ENCODE peak calls at places on chromosomes 12 and 14, in four cellular contexts. T is CD8-positive, alpha-beta T cell; E is tibial artery; U is heart right ventricle. F is an unnamed sample.

GRCh38 chr12:66066071-66066928 is 64.2 kb downstream of the LLPH start:
- DNase-seq in T (peak; percentile 1), E (no peak), U (no peak), F (no peak)

GRCh38 chr12:3216726-3217682 is 139.8 kb downstream of the TSPAN9 start:
- DNase-seq in T (no peak), E (peak; percentile 69), U (no peak), F (peak; percentile 47)

GRCh38 chr14:86543531-86543930 is 1013.6 kb downstream of the FLRT2 start:
- DNase-seq in T (no peak), E (no peak), U (no peak), F (no peak)

GRCh38 chr12:46523863-46524770 is 151.5 kb upstream of the SLC38A2 start:
- DNase-seq in T (peak; percentile 14), E (no peak), U (no peak), F (peak; percentile 34)

GRCh38 chr12:83224012-83224411 is 537.3 kb downstream of the TMTC2 start:
- DNase-seq in T (no peak), E (no peak), U (no peak), F (no peak)

GRCh38 chr12:99772274-99772673 is 124.7 kb downstream of the GARIN6 start:
- DNase-seq in T (no peak), E (no peak), U (no peak), F (no peak)

GRCh38 chr14:61584258-61584657 is 111.1 kb upstream of the HIF1A start:
- DNase-seq in T (no peak), E (no peak), U (no peak), F (no peak)

GRCh38 chr12:92597997-92598396 is 104.8 kb upstream of the PLEKHG7 start:
- DNase-seq in T (no peak), E (no peak), U (no peak), F (no peak)

GRCh38 chr12:62484234-62484633 is 17.6 kb downstream of the MON2 start:
- DNase-seq in T (no peak), E (no peak), U (no peak), F (no peak)

GRCh38 chr12:92462049-92462448 is 240.7 kb upstream of the PLEKHG7 start:
- DNase-seq in T (no peak), E (no peak), U (no peak), F (no peak)

GRCh38 chr12:71354871-71355270 is 84.7 kb upstream of the LGR5 start:
- DNase-seq in T (no peak), E (no peak), U (no peak), F (no peak)

GRCh38 chr14:75156901-75157300 is 19.5 kb downstream of the TMED10 start:
- DNase-seq in T (no peak), E (no peak), U (no peak), F (no peak)

GRCh38 chr12:46413368-46413767 is 40.8 kb upstream of the SLC38A2 start:
- DNase-seq in T (no peak), E (no peak), U (no peak), F (no peak)

GRCh38 chr12:65603428-65604351 is 220.6 kb upstream of the HMGA2 start:
- DNase-seq in T (no peak), E (peak; percentile 43), U (no peak), F (peak; percentile 17)

GRCh38 chr12:121472150-121472905 is 72.4 kb downstream of the RNF34 start:
- DNase-seq in T (no peak), E (no peak), U (no peak), F (no peak)

GRCh38 chr12:98998697-98999299 is 353.7 kb downstream of the APAF1 start:
- DNase-seq in T (no peak), E (no peak), U (no peak), F (no peak)

GRCh38 chr12:72742560-72742959 is 470.4 kb downstream of the TRHDE start:
- DNase-seq in T (no peak), E (no peak), U (no peak), F (no peak)

GRCh38 chr12:5123921-5124320 is 80.2 kb downstream of the KCNA5 start:
- DNase-seq in T (no peak), E (no peak), U (no peak), F (no peak)

GRCh38 chr12:50220357-50221061 is 53.3 kb upstream of the CERS5 start:
- DNase-seq in T (no peak), E (no peak), U (no peak), F (no peak)

GRCh38 chr14:97709552-97709951 is 912.4 kb downstream of the VRK1 start:
- DNase-seq in T (peak; percentile 40), E (no peak), U (no peak), F (no peak)

GRCh38 chr14:28751467-28752058 is 15.0 kb upstream of the FOXG1 start:
- DNase-seq in T (no peak), E (no peak), U (no peak), F (no peak)

GRCh38 chr12:25322918-25323773 is 72.4 kb upstream of the KRAS start:
- DNase-seq in T (no peak), E (no peak), U (no peak), F (no peak)

GRCh38 chr12:65511134-65511912 is 232.8 kb downstream of the MSRB3 start:
- DNase-seq in T (no peak), E (no peak), U (peak; percentile 39), F (peak; percentile 44)

GRCh38 chr14:100142073-100143040 is 17.1 kb downstream of the DEGS2 start:
- DNase-seq in T (no peak), E (no peak), U (peak; percentile 52), F (peak; percentile 77)

GRCh38 chr12:117155278-117156060 is 34.8 kb downstream of the FBXO21 start:
- DNase-seq in T (peak; percentile 49), E (no peak), U (peak; percentile 41), F (peak; percentile 28)

GRCh38 chr14:65637780-65638179 is 225.2 kb downstream of the FUT8 start:
- DNase-seq in T (no peak), E (no peak), U (no peak), F (no peak)

GRCh38 chr14:104931323-104931770 is 6.7 kb downstream of the PLD4 start:
- DNase-seq in T (no peak), E (no peak), U (no peak), F (no peak)

GRCh38 chr12:40016960-40017359 is 88.9 kb downstream of the SLC2A13 start:
- DNase-seq in T (no peak), E (no peak), U (no peak), F (no peak)

GRCh38 chr12:124231980-124232653 is 62.8 kb upstream of the RFLNA start:
- DNase-seq in T (no peak), E (no peak), U (no peak), F (no peak)

GRCh38 chr14:29390046-29390841 is 537.4 kb downstream of the PRKD1 start:
- DNase-seq in T (no peak), E (no peak), U (no peak), F (no peak)

GRCh38 chr14:36518586-36519430 is 1.2 kb downstream of the NKX2-1 start:
- DNase-seq in T (no peak), E (no peak), U (no peak), F (no peak)

GRCh38 chr12:15700595-15700994 is 88.6 kb downstream of the EPS8 start:
- DNase-seq in T (no peak), E (no peak), U (no peak), F (no peak)

GRCh38 chr14:51319181-51319597 is 79.1 kb downstream of the TMX1 start:
- DNase-seq in T (no peak), E (no peak), U (no peak), F (no peak)

GRCh38 chr12:92138144-92138543 is 7.5 kb downstream of the BTG1 start:
- DNase-seq in T (no peak), E (no peak), U (no peak), F (no peak)

GRCh38 chr12:130482448-130482847 is 144.8 kb downstream of the PIWIL1 start:
- DNase-seq in T (no peak), E (no peak), U (no peak), F (no peak)

GRCh38 chr12:19755141-19755540 is 315.8 kb downstream of the AEBP2 start:
- DNase-seq in T (no peak), E (no peak), U (no peak), F (no peak)

GRCh38 chr12:1619599-1619998 is 9.4 kb upstream of the WNT5B start:
- DNase-seq in T (no peak), E (peak; percentile 65), U (peak; percentile 53), F (no peak)

GRCh38 chr12:122997343-122998250 is 17.1 kb downstream of the ARL6IP4 start:
- DNase-seq in T (no peak), E (no peak), U (no peak), F (no peak)

GRCh38 chr14:100988956-100989355 is 85.4 kb upstream of the RTL1 start:
- DNase-seq in T (no peak), E (no peak), U (no peak), F (no peak)

DNA sequence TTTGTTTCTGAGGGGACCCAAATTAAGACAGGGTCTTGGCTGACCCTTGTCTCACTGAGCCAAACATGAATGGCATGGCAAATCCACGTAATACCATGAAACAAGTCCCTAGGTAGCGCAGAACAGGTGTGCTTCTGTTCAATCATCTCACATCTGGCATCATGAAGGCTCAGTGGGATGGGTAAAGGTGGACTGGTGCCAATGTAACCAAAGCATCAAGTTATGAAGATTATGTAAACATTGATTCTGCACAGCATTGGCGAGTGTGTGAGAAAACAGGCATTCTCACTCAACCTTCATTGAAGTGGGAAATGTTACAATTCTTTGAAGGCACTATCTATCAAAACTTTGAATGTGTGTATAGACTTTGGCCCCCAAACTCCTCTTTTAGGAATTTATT is 41.9 kb downstream of the PTGER2 start:
- DNase-seq in T (no peak), E (no peak), U (no peak), F (no peak)
- H3K27ac ChIP-seq in T (no peak overlapping the region), E (no peak overlapping the region), U (no peak overlapping the region), F (peak overlapping the region; percentile 66)

GRCh38 chr12:75661927-75662326 is 150.5 kb upstream of the KRR1 start:
- DNase-seq in T (no peak), E (no peak), U (no peak), F (no peak)
- H3K27ac ChIP-seq in T (no peak overlapping the region), E (no peak overlapping the region), U (no peak overlapping the region), F (no peak overlapping the region)

GRCh38 chr12:6241495-6241894 is 41.3 kb downstream of the CD9 start:
- DNase-seq in T (no peak), E (no peak), U (peak; percentile 79), F (no peak)
- H3K27ac ChIP-seq in T (no peak overlapping the region), E (no peak overlapping the region), U (no peak overlapping the region), F (no peak overlapping the region)

GRCh38 chr14:68459480-68460136 is 333.3 kb downstream of the ZFP36L1 start:
- DNase-seq in T (no peak), E (peak; percentile 21), U (no peak), F (no peak)
- H3K27ac ChIP-seq in T (no peak overlapping the region), E (peak overlapping the region; percentile 86), U (peak overlapping the region; percentile 11), F (peak overlapping the region; percentile 63)

GRCh38 chr14:56805992-56806737 is 4.1 kb downstream of the OTX2 start:
- DNase-seq in T (no peak), E (no peak), U (no peak), F (no peak)
- H3K27ac ChIP-seq in T (no peak overlapping the region), E (no peak overlapping the region), U (no peak overlapping the region), F (no peak overlapping the region)